ENCODE peak calls at places on chromosomes 7 and 10, in four cellular contexts. W is body of pancreas, V is WTC11, G is GM10248. H is an unnamed sample.

GRCh38 chr10:13787015-13787421 is 200.3 kb downstream of the PRPF18 start:
- DNase-seq in W (no peak), V (no peak), G (peak), H (no peak)

GRCh38 chr7:78769551-78770101 is 683.8 kb downstream of the MAGI2 start:
- DNase-seq in W (no peak), V (no peak), G (peak), H (no peak)

GRCh38 chr10:93077860-93078337 is 4.2 kb downstream of the CYP26A1 start:
- DNase-seq in W (no peak), V (no peak), G (no peak), H (no peak)

GRCh38 chr10:49519717-49520116 is 19.2 kb downstream of the ERCC6 start:
- DNase-seq in W (no peak), V (no peak), G (no peak), H (no peak)

GRCh38 chr7:107023522-107024149 is 20.9 kb upstream of the PRKAR2B start:
- DNase-seq in W (no peak), V (no peak), G (no peak), H (no peak)

GRCh38 chr7:22723642-22724041 is 3.4 kb upstream of the IL6 start:
- DNase-seq in W (no peak), V (no peak), G (no peak), H (no peak)

GRCh38 chr10:21527634-21528451 is 2.4 kb upstream of the SKIDA1 start:
- DNase-seq in W (no peak), V (no peak), G (no peak), H (no peak)

GRCh38 chr7:105853931-105854419 is 22.4 kb downstream of the ATXN7L1 start:
- DNase-seq in W (no peak), V (peak), G (no peak), H (no peak)

GRCh38 chr7:151792011-151792410 is 84.9 kb downstream of the PRKAG2 start:
- DNase-seq in W (no peak), V (no peak), G (no peak), H (no peak)

GRCh38 chr10:110500515-110500905 is 2.8 kb downstream of the DUSP5 start:
- DNase-seq in W (no peak), V (no peak), G (no peak), H (no peak)

GRCh38 chr10:28250782-28251181 is 52.1 kb downstream of the MPP7 start:
- DNase-seq in W (no peak), V (no peak), G (no peak), H (no peak)

GRCh38 chr10:130750441-130750840 is 561.1 kb downstream of the TCERG1L start:
- DNase-seq in W (no peak), V (no peak), G (no peak), H (no peak)

GRCh38 chr10:24900888-24901685 is 51.3 kb downstream of the PRTFDC1 start:
- DNase-seq in W (no peak), V (no peak), G (peak), H (no peak)

GRCh38 chr10:125392140-125392539 is 231.8 kb upstream of the CTBP2 start:
- DNase-seq in W (no peak), V (no peak), G (no peak), H (no peak)

GRCh38 chr7:32588657-32589056 is 93.4 kb downstream of the AVL9 start:
- DNase-seq in W (no peak), V (no peak), G (peak), H (no peak)

GRCh38 chr7:77658928-77659327 is 37.3 kb upstream of the RSBN1L start:
- DNase-seq in W (no peak), V (no peak), G (no peak), H (no peak)

GRCh38 chr10:48470893-48471805 is 133.7 kb downstream of the ARHGAP22 start:
- DNase-seq in W (no peak), V (no peak), G (no peak), H (no peak)

GRCh38 chr10:103835121-103836045 is 20.0 kb downstream of the SH3PXD2A start:
- DNase-seq in W (no peak), V (no peak), G (no peak), H (no peak)

GRCh38 chr7:32479574-32480200 is 10.5 kb downstream of the LSM5 start:
- DNase-seq in W (peak), V (no peak), G (peak), H (peak)

GRCh38 chr10:71344154-71344915 is 25.3 kb downstream of the SLC29A3 start:
- DNase-seq in W (no peak), V (peak), G (no peak), H (no peak)

GRCh38 chr10:76248781-76249180 is 817.4 kb downstream of the LRMDA start:
- DNase-seq in W (no peak), V (no peak), G (no peak), H (no peak)

GRCh38 chr7:23458044-23458443 is 12.2 kb downstream of the IGF2BP3 start:
- DNase-seq in W (no peak), V (no peak), G (no peak), H (no peak)

GRCh38 chr7:140284062-140284461 is 107.3 kb upstream of the KDM7A start:
- DNase-seq in W (no peak), V (no peak), G (no peak), H (no peak)

GRCh38 chr10:132276179-132276675 is 31.5 kb downstream of the STK32C start:
- DNase-seq in W (no peak), V (no peak), G (no peak), H (no peak)

GRCh38 chr7:157523371-157523765 is 186.6 kb downstream of the DNAJB6 start:
- DNase-seq in W (peak), V (no peak), G (no peak), H (no peak)

GRCh38 chr7:106659369-106659962 is 1.5 kb downstream of the CCDC71L start:
- DNase-seq in W (no peak), V (no peak), G (no peak), H (no peak)

GRCh38 chr7:155734445-155734809 is 77.8 kb downstream of the SHH start:
- DNase-seq in W (no peak), V (no peak), G (no peak), H (no peak)

GRCh38 chr10:16116404-16117304 is 256.3 kb upstream of the MINDY3 start:
- DNase-seq in W (peak), V (peak), G (peak), H (peak)
- TF ChIP-seq CTCF in W (peak), V (peak), G (peak), H (peak)

GRCh38 chr10:69865450-69865849 is 63.7 kb downstream of the COL13A1 start:
- DNase-seq in W (no peak), V (no peak), G (no peak), H (peak)

GRCh38 chr10:69866246-69866687 is 64.6 kb downstream of the COL13A1 start:
- DNase-seq in W (no peak), V (no peak), G (no peak), H (no peak)

GRCh38 chr10:69867699-69868558 is 66.2 kb downstream of the COL13A1 start:
- DNase-seq in W (no peak), V (no peak), G (no peak), H (no peak)

GRCh38 chr10:69868821-69869220 is 67.1 kb downstream of the COL13A1 start:
- DNase-seq in W (no peak), V (no peak), G (no peak), H (no peak)

DNA sequence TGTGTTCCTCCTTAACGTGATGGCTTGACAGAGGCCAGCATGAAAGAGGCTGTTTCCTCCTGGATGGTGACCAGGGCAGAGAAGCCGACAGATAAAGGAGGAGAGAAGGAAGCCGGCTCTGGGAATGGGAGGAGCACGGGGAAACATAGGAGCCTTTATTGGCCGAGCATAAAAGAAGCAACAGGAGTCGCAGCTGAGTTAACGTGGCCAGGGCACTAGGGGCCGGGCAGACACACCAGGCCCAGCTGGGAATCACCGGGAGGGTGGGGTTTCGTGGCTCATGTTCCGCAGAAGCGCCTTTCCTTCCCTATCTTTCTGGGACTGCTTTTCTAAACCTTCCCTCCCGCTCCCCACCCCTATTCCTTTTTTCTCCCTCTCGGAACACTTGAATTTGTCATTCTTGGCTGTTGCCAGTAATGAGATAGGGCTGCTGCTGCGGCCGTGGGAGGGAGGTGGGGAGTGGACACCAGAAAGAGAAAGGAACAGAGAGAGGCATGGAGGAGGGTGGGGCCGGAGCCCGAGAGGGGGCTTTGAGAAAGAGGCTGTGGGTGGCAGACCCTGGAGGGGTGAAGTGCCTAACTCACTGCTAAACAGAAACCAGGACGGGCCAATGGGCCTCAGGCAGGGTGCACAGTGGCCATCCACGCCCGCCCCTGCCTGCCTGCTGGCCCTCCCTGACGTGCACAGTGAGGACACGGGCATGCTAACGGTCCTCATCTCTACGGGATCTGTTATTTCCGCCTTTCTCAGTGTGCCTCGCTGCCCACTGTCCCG is 65.2 kb downstream of the COL13A1 start:
- DNase-seq in W (no peak), V (peak), G (no peak), H (peak)
- TF ChIP-seq CTCF in W (no peak), V (no peak), G (no peak), H (no peak)

DNA sequence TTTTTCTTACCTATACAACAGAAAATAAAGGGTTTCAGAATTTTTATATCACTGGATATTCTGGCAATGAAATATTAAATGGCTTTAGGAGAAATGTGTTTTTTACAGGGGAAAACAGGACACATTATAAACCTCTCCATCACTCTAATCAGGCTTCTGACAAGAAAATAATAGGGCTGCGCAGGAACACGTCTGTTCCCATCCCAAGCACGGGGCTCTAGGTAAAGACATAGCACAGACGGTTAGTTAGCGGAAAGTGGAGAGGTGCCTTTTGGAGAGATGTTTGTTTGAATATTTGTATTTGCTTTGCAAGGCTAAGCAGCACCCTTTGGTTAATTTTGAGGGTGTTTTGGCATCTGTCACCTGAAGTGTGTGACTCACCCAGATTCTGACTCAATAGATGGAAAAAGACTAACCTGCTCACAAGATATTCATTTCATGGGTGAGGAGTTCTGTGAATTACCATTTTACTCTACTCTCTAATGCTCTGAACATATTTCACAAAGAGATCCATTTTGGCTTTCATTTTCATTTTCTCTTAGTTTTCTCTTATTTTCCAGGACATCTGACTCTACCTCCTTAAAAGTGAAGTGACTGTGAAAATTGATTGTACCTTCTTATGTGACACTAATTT is 174.5 kb upstream of the AKR1E2 start:
- DNase-seq in W (no peak), V (no peak), G (no peak), H (no peak)
- TF ChIP-seq CTCF in W (no peak), V (no peak), G (no peak), H (no peak)

GRCh38 chr10:126570631-126571170 is 99.8 kb downstream of the C10orf90 start:
- DNase-seq in W (no peak), V (no peak), G (no peak), H (no peak)
- TF ChIP-seq CTCF in W (no peak), V (no peak), G (no peak), H (no peak)

GRCh38 chr7:49483142-49483541 is 290.3 kb upstream of the VWC2 start:
- DNase-seq in W (no peak), V (peak), G (no peak), H (no peak)
- TF ChIP-seq CTCF in W (peak), V (no peak), G (peak), H (no peak)